ENCODE peak calls at places on chromosomes 16 and 17, in five cellular contexts. Z, I, X, D and Y are unnamed samples.

GRCh38 chr17:37410357-37410756 is 3.7 kb downstream of the TADA2A start:
- DNase-seq in Z (no peak), I (no peak), X (no peak), D (no peak), Y (no peak)

GRCh38 chr17:48541574-48542113 is 3.3 kb downstream of the HOXB2 start:
- DNase-seq in Z (no peak), I (no peak), X (no peak), D (peak), Y (no peak)

GRCh38 chr16:3950343-3951193 is 70.1 kb upstream of the CREBBP start:
- DNase-seq in Z (no peak), I (no peak), X (peak), D (peak), Y (peak)

GRCh38 chr16:28585674-28586073 is 11.2 kb downstream of the SULT1A2 start:
- DNase-seq in Z (no peak), I (no peak), X (no peak), D (no peak), Y (no peak)

GRCh38 chr16:82748026-82748425 is 121.3 kb downstream of the CDH13 start:
- DNase-seq in Z (no peak), I (no peak), X (peak), D (no peak), Y (no peak)

GRCh38 chr17:33973491-33973890 is 281.6 kb upstream of the CCL2 start:
- DNase-seq in Z (no peak), I (no peak), X (no peak), D (no peak), Y (no peak)

GRCh38 chr17:76142044-76143041 is 1.3 kb upstream of the FOXJ1 start:
- DNase-seq in Z (no peak), I (no peak), X (no peak), D (no peak), Y (no peak)

GRCh38 chr17:57517519-57518342 is 227.4 kb downstream of the CCDC182 start:
- DNase-seq in Z (no peak), I (no peak), X (no peak), D (no peak), Y (no peak)

GRCh38 chr16:90046971-90047713 is 27.9 kb upstream of the DBNDD1 start:
- DNase-seq in Z (no peak), I (no peak), X (no peak), D (no peak), Y (no peak)

GRCh38 chr16:3878610-3879009 is 1.9 kb downstream of the CREBBP start:
- DNase-seq in Z (peak), I (no peak), X (no peak), D (no peak), Y (no peak)

DNA sequence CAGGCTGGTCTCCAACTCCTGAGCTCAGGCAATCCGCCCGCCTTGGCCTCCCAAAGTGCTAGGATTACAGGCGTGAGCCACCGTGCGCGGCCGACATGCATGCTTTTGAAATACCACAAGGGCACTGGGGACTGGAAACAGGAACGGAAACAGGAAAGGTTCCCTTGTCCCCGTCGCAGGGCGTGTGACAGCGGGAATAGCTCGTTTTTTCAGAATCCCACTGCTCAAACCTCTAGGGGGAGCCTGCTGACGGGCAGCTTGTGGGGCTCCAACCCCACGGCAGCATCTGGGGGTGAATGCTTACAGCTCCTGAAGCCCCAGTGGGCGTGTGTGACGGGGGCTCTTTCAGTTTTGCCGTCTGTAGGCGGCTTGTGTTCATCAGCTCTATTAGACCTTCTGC is 18.8 kb upstream of the ASGR2 start:
- DNase-seq in Z (peak), I (no peak), X (no peak), D (no peak), Y (no peak)
- TF ChIP-seq CTCF in Z (peak), I (peak), X (peak), D (no peak), Y (peak)

GRCh38 chr16:16158741-16159374 is 64.4 kb downstream of the ABCC6 start:
- DNase-seq in Z (no peak), I (no peak), X (no peak), D (no peak), Y (no peak)

GRCh38 chr16:16159662-16160061 is 63.6 kb downstream of the ABCC6 start:
- DNase-seq in Z (no peak), I (no peak), X (no peak), D (no peak), Y (no peak)

GRCh38 chr16:16157166-16157565 is 66.1 kb downstream of the ABCC6 start:
- DNase-seq in Z (no peak), I (no peak), X (no peak), D (no peak), Y (no peak)

GRCh38 chr16:16155234-16155633 is 68.1 kb downstream of the ABCC6 start:
- DNase-seq in Z (no peak), I (no peak), X (no peak), D (no peak), Y (no peak)

GRCh38 chr16:16158082-16158658 is 65.1 kb downstream of the ABCC6 start:
- DNase-seq in Z (no peak), I (no peak), X (no peak), D (no peak), Y (no peak)
- TF ChIP-seq CTCF in Z (no peak), I (no peak), X (no peak), D (no peak), Y (no peak)

GRCh38 chr17:82269882-82270500 is 3.5 kb downstream of the CSNK1D start:
- DNase-seq in Z (no peak), I (no peak), X (no peak), D (no peak), Y (no peak)

GRCh38 chr17:82270651-82271050 is 2.8 kb downstream of the CSNK1D start:
- DNase-seq in Z (no peak), I (no peak), X (no peak), D (no peak), Y (no peak)

GRCh38 chr17:82266142-82266541 is 7.4 kb downstream of the CSNK1D start:
- DNase-seq in Z (no peak), I (no peak), X (no peak), D (no peak), Y (no peak)

GRCh38 chr17:82269138-82269881 is 4.2 kb downstream of the CSNK1D start:
- DNase-seq in Z (no peak), I (no peak), X (no peak), D (no peak), Y (no peak)

DNA sequence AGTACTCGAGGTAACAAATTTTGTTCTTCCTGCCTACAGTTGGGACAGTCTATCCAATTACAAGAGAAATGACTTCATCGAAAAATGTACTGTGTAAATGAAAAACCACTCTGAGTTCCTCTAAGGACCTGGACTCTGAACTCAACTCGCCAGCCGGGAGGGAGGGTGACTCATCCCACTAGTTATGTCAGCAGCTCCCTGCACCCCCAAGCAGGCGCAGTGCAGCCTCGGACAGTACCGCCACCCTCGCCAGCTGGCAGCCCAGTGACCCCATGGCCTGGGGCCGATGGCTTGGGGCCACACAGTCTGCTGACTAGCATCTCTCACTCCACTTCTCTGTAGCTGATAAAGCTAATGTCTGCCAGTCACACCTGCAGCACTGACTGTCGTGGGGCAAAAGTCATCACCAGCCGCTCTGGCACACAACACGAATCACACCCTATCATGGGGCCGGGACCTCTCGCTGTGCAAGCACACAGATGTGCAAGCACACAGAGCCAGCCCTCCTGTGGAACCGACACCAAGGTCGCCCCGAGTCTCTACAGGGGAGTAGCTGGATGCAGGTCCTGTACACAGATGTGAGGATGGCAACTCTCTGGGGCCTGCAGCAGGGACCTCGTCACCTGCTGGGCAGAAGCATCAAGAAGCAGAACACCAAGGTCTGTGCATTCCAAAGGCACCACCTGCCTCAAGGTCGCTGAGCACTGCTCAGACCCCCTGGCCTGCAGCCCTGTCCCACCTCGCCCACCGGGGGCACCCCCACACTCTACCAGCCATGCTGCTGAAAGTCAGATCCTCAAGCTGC is 5.7 kb downstream of the CSNK1D start:
- DNase-seq in Z (no peak), I (no peak), X (peak), D (peak), Y (peak)
- TF ChIP-seq CTCF in Z (no peak), I (peak), X (no peak), D (no peak), Y (no peak)

GRCh38 chr16:1919680-1919998 is 1.4 kb upstream of the HS3ST6 start:
- DNase-seq in Z (no peak), I (no peak), X (no peak), D (no peak), Y (no peak)
- TF ChIP-seq CTCF in Z (no peak), I (no peak), X (no peak), D (no peak), Y (no peak)